ENCODE peak calls at places on chromosomes 6 and 20, in nine cellular contexts. One of them, this sample, is unnamed.

GRCh38 chr6:167998206-167998605 is 735 bp downstream of the KIF25 start:
- DNase-seq in heart right ventricle: no peak
- DNase-seq in GM12865: no peak
- DNase-seq in glutamatergic neuron: no peak
- DNase-seq in GM20000: no peak
- DNase-seq in PC-9: no peak
- DNase-seq in fibroblast of mammary gland: peak
- DNase-seq in cardiac fibroblast: no peak
- DNase-seq in CD8-positive, alpha-beta T cell: no peak
- DNase-seq in this sample: no peak

GRCh38 chr20:24934716-24935115 is 14.4 kb upstream of the CST7 start:
- DNase-seq in heart right ventricle: no peak
- DNase-seq in GM12865: no peak
- DNase-seq in glutamatergic neuron: no peak
- DNase-seq in GM20000: no peak
- DNase-seq in PC-9: no peak
- DNase-seq in fibroblast of mammary gland: no peak
- DNase-seq in cardiac fibroblast: no peak
- DNase-seq in CD8-positive, alpha-beta T cell: no peak
- DNase-seq in this sample: no peak

GRCh38 chr20:44585042-44585968 is 2.9 kb downstream of the PKIG start:
- DNase-seq in heart right ventricle: no peak
- DNase-seq in GM12865: peak
- DNase-seq in glutamatergic neuron: no peak
- DNase-seq in GM20000: no peak
- DNase-seq in PC-9: no peak
- DNase-seq in fibroblast of mammary gland: no peak
- DNase-seq in cardiac fibroblast: no peak
- DNase-seq in CD8-positive, alpha-beta T cell: no peak
- DNase-seq in this sample: no peak

GRCh38 chr6:1029196-1029595 is 282.7 kb upstream of the FOXQ1 start:
- DNase-seq in heart right ventricle: no peak
- DNase-seq in GM12865: no peak
- DNase-seq in glutamatergic neuron: peak
- DNase-seq in GM20000: no peak
- DNase-seq in PC-9: no peak
- DNase-seq in fibroblast of mammary gland: no peak
- DNase-seq in cardiac fibroblast: no peak
- DNase-seq in CD8-positive, alpha-beta T cell: no peak
- DNase-seq in this sample: no peak

GRCh38 chr6:99151634-99152344 is 197.7 kb downstream of the FAXC start:
- DNase-seq in heart right ventricle: peak
- DNase-seq in GM12865: peak
- DNase-seq in glutamatergic neuron: peak
- DNase-seq in GM20000: peak
- DNase-seq in PC-9: no peak
- DNase-seq in fibroblast of mammary gland: peak
- DNase-seq in cardiac fibroblast: peak
- DNase-seq in CD8-positive, alpha-beta T cell: no peak
- DNase-seq in this sample: no peak

GRCh38 chr20:38229376-38230252 is 30.9 kb downstream of the KIAA1755 start:
- DNase-seq in heart right ventricle: no peak
- DNase-seq in GM12865: peak
- DNase-seq in glutamatergic neuron: no peak
- DNase-seq in GM20000: peak
- DNase-seq in PC-9: peak
- DNase-seq in fibroblast of mammary gland: peak
- DNase-seq in cardiac fibroblast: peak
- DNase-seq in CD8-positive, alpha-beta T cell: no peak
- DNase-seq in this sample: no peak

GRCh38 chr20:14775778-14776177 is 438.4 kb upstream of the FLRT3 start:
- DNase-seq in heart right ventricle: no peak
- DNase-seq in GM12865: no peak
- DNase-seq in glutamatergic neuron: no peak
- DNase-seq in GM20000: no peak
- DNase-seq in PC-9: peak
- DNase-seq in fibroblast of mammary gland: peak
- DNase-seq in cardiac fibroblast: peak
- DNase-seq in CD8-positive, alpha-beta T cell: no peak
- DNase-seq in this sample: no peak

GRCh38 chr6:33905081-33905609 is 101.3 kb upstream of the MLN start:
- DNase-seq in heart right ventricle: no peak
- DNase-seq in GM12865: peak
- DNase-seq in glutamatergic neuron: no peak
- DNase-seq in GM20000: no peak
- DNase-seq in PC-9: no peak
- DNase-seq in fibroblast of mammary gland: no peak
- DNase-seq in cardiac fibroblast: no peak
- DNase-seq in CD8-positive, alpha-beta T cell: peak
- DNase-seq in this sample: no peak

DNA sequence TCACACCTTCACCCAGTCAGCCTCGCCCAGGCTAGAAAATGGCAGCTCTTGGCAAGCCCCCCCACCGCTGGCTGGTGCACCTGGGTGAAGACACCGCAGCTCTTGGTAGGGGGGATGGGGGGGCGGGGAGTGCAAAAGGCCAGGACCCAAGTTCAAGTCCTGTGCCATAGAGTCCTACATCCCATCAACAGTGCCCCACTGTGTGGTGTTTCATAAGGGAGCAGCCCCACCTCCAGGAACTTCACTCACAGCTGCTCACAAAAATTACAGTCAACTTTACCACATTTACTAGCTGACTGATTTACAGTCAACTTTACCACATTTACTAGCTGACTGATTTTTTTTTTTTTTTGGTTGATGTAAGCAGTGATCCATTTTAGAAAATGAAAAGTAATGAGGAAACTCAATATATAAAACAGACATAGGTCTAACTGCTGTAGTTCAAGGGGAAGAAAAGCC is 209.0 kb upstream of the SNX9 start:
- DNase-seq in heart right ventricle: no peak
- DNase-seq in GM12865: no peak
- DNase-seq in glutamatergic neuron: no peak
- DNase-seq in GM20000: no peak
- DNase-seq in PC-9: peak
- DNase-seq in fibroblast of mammary gland: peak
- DNase-seq in cardiac fibroblast: no peak
- DNase-seq in CD8-positive, alpha-beta T cell: no peak
- DNase-seq in this sample: no peak
- TF ChIP-seq CTCF in heart right ventricle: no peak
- TF ChIP-seq CTCF in GM12865: no peak
- TF ChIP-seq CTCF in glutamatergic neuron: no peak
- TF ChIP-seq CTCF in GM20000: no peak
- TF ChIP-seq CTCF in PC-9: peak
- TF ChIP-seq CTCF in fibroblast of mammary gland: no peak
- TF ChIP-seq CTCF in cardiac fibroblast: no peak
- TF ChIP-seq CTCF in CD8-positive, alpha-beta T cell: no peak
- TF ChIP-seq CTCF in this sample: no peak

GRCh38 chr6:119626884-119627619 is 277.5 kb upstream of the MAN1A1 start:
- DNase-seq in heart right ventricle: no peak
- DNase-seq in GM12865: no peak
- DNase-seq in glutamatergic neuron: no peak
- DNase-seq in GM20000: no peak
- DNase-seq in PC-9: peak
- DNase-seq in fibroblast of mammary gland: no peak
- DNase-seq in cardiac fibroblast: no peak
- DNase-seq in CD8-positive, alpha-beta T cell: no peak
- DNase-seq in this sample: no peak

GRCh38 chr6:119633461-119633860 is 283.9 kb upstream of the MAN1A1 start:
- DNase-seq in heart right ventricle: no peak
- DNase-seq in GM12865: no peak
- DNase-seq in glutamatergic neuron: no peak
- DNase-seq in GM20000: no peak
- DNase-seq in PC-9: no peak
- DNase-seq in fibroblast of mammary gland: no peak
- DNase-seq in cardiac fibroblast: no peak
- DNase-seq in CD8-positive, alpha-beta T cell: no peak
- DNase-seq in this sample: no peak

GRCh38 chr6:119628691-119629621 is 279.4 kb upstream of the MAN1A1 start:
- DNase-seq in heart right ventricle: no peak
- DNase-seq in GM12865: no peak
- DNase-seq in glutamatergic neuron: no peak
- DNase-seq in GM20000: no peak
- DNase-seq in PC-9: no peak
- DNase-seq in fibroblast of mammary gland: no peak
- DNase-seq in cardiac fibroblast: no peak
- DNase-seq in CD8-positive, alpha-beta T cell: no peak
- DNase-seq in this sample: no peak

GRCh38 chr6:119630561-119631192 is 281.1 kb upstream of the MAN1A1 start:
- DNase-seq in heart right ventricle: no peak
- DNase-seq in GM12865: no peak
- DNase-seq in glutamatergic neuron: no peak
- DNase-seq in GM20000: no peak
- DNase-seq in PC-9: no peak
- DNase-seq in fibroblast of mammary gland: no peak
- DNase-seq in cardiac fibroblast: no peak
- DNase-seq in CD8-positive, alpha-beta T cell: no peak
- DNase-seq in this sample: no peak

DNA sequence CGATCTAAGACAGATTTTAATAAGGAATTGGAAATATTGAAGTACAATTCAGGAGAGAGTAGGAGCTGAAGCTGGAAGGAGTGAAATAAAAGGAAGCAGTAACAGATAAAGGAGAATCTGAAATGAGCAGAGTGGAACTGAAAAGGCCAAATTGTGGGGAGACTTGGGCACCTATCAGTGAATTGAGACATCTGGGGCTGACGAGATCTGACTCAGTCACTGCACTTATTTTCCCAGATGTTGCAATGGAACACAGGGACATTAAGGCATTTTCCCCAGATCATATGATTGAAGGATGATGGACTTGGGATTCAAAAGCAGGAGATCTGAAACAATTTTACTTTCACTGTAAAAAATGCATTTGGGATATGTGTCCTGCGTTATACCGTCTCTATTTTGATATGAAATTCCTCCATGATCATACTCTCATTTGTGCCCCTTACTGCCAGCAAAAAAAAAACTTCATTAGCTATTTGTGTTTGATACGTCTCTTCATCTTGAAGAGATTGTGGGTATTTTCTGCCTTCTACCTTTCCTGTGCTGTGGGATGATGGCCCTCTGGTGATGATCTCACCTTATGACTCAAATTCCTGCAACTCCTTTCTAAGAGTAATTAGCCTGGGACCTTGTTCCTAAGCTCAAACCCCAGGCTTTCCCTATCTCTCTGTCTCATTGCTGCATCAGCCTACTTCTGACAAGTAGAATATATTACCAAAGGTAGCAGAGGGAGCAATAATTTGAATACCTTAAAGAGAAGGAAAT is 278.5 kb upstream of the MAN1A1 start:
- DNase-seq in heart right ventricle: no peak
- DNase-seq in GM12865: no peak
- DNase-seq in glutamatergic neuron: no peak
- DNase-seq in GM20000: no peak
- DNase-seq in PC-9: peak
- DNase-seq in fibroblast of mammary gland: peak
- DNase-seq in cardiac fibroblast: peak
- DNase-seq in CD8-positive, alpha-beta T cell: no peak
- DNase-seq in this sample: no peak
- TF ChIP-seq CTCF in heart right ventricle: no peak
- TF ChIP-seq CTCF in GM12865: no peak
- TF ChIP-seq CTCF in glutamatergic neuron: no peak
- TF ChIP-seq CTCF in GM20000: no peak
- TF ChIP-seq CTCF in PC-9: no peak
- TF ChIP-seq CTCF in fibroblast of mammary gland: no peak
- TF ChIP-seq CTCF in cardiac fibroblast: no peak
- TF ChIP-seq CTCF in CD8-positive, alpha-beta T cell: no peak
- TF ChIP-seq CTCF in this sample: no peak

DNA sequence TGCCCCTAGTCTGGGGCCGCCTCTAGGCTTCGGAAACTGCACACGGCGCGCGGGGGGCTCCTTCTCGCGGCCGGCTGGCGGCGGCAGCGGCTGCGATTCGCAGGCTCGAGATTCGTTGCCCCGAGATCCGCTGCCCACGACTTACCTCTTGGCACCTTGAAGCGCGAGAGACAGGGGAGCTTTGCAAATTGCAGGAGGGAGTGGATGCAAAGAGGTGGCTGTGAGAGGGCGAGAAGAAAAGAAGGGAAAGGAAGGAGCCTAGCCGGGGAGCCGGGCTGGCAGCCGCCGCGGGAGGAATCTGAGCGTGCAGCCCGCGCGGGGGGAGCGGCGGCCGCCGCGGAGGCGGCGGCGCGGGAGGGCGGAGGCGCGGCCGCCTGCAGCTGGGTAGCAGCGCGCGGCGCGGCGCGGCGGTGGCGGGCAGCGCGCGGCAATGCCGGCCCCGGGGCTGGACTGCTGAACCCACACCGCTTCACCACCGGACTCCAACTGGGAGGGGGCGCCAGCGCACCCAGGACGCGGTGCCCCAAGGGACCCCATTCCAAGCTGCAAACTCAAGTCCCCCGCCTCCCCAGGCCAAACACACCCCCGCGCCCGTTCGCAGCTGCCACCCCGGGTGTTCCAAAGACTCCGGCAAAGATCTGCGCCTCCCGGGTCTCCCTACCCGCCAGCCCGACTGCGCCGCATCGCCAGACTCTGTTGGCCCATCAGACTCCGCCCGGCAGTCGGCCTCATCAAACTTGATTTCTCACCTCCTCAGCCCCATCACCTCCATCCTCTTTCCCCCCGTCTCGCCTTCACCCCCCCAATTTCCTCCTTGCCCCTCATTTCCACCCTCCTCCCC is 44.2 kb upstream of the SUPT3H start:
- DNase-seq in heart right ventricle: peak
- DNase-seq in GM12865: no peak
- DNase-seq in glutamatergic neuron: peak
- DNase-seq in GM20000: peak
- DNase-seq in PC-9: peak
- DNase-seq in fibroblast of mammary gland: peak
- DNase-seq in cardiac fibroblast: peak
- DNase-seq in CD8-positive, alpha-beta T cell: peak
- DNase-seq in this sample: peak
- TF ChIP-seq CTCF in heart right ventricle: no peak
- TF ChIP-seq CTCF in GM12865: no peak
- TF ChIP-seq CTCF in glutamatergic neuron: no peak
- TF ChIP-seq CTCF in GM20000: no peak
- TF ChIP-seq CTCF in PC-9: peak
- TF ChIP-seq CTCF in fibroblast of mammary gland: no peak
- TF ChIP-seq CTCF in cardiac fibroblast: peak
- TF ChIP-seq CTCF in CD8-positive, alpha-beta T cell: no peak
- TF ChIP-seq CTCF in this sample: no peak

GRCh38 chr6:137919512-137919823 is 52.4 kb downstream of the TNFAIP3 start:
- DNase-seq in heart right ventricle: no peak
- DNase-seq in GM12865: no peak
- DNase-seq in glutamatergic neuron: no peak
- DNase-seq in GM20000: no peak
- DNase-seq in PC-9: no peak
- DNase-seq in fibroblast of mammary gland: no peak
- DNase-seq in cardiac fibroblast: no peak
- DNase-seq in CD8-positive, alpha-beta T cell: no peak
- DNase-seq in this sample: no peak

GRCh38 chr6:137919837-137920304 is 52.8 kb downstream of the TNFAIP3 start:
- DNase-seq in heart right ventricle: no peak
- DNase-seq in GM12865: no peak
- DNase-seq in glutamatergic neuron: no peak
- DNase-seq in GM20000: no peak
- DNase-seq in PC-9: no peak
- DNase-seq in fibroblast of mammary gland: no peak
- DNase-seq in cardiac fibroblast: no peak
- DNase-seq in CD8-positive, alpha-beta T cell: no peak
- DNase-seq in this sample: no peak

GRCh38 chr6:137923866-137924616 is 57.0 kb downstream of the TNFAIP3 start:
- DNase-seq in heart right ventricle: no peak
- DNase-seq in GM12865: no peak
- DNase-seq in glutamatergic neuron: no peak
- DNase-seq in GM20000: no peak
- DNase-seq in PC-9: peak
- DNase-seq in fibroblast of mammary gland: peak
- DNase-seq in cardiac fibroblast: no peak
- DNase-seq in CD8-positive, alpha-beta T cell: no peak
- DNase-seq in this sample: no peak

GRCh38 chr6:137920331-137920730 is 53.3 kb downstream of the TNFAIP3 start:
- DNase-seq in heart right ventricle: no peak
- DNase-seq in GM12865: peak
- DNase-seq in glutamatergic neuron: no peak
- DNase-seq in GM20000: no peak
- DNase-seq in PC-9: no peak
- DNase-seq in fibroblast of mammary gland: no peak
- DNase-seq in cardiac fibroblast: no peak
- DNase-seq in CD8-positive, alpha-beta T cell: no peak
- DNase-seq in this sample: no peak

DNA sequence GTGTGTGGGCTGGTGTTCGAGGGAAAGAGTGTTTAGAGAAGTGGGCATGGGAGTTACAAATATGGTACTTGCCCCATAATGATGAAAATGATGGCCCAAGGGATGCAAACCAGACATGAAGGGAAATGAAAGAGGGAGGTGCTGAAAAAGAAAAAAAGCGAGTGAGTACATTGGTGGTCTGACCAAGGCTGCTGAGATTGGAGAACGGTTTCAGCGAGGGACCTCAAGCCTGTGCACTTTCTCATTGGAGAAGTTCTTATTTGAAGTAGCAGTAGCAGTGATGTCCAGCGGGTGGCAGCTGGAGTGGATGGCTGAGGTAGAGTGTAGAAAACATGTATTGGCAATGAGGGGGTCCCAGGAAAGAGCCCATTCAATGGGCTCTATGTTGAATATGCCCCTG is 54.8 kb downstream of the TNFAIP3 start:
- DNase-seq in heart right ventricle: no peak
- DNase-seq in GM12865: peak
- DNase-seq in glutamatergic neuron: no peak
- DNase-seq in GM20000: no peak
- DNase-seq in PC-9: no peak
- DNase-seq in fibroblast of mammary gland: no peak
- DNase-seq in cardiac fibroblast: no peak
- DNase-seq in CD8-positive, alpha-beta T cell: no peak
- DNase-seq in this sample: no peak
- TF ChIP-seq CTCF in heart right ventricle: peak
- TF ChIP-seq CTCF in GM12865: no peak
- TF ChIP-seq CTCF in glutamatergic neuron: no peak
- TF ChIP-seq CTCF in GM20000: no peak
- TF ChIP-seq CTCF in PC-9: no peak
- TF ChIP-seq CTCF in fibroblast of mammary gland: no peak
- TF ChIP-seq CTCF in cardiac fibroblast: peak
- TF ChIP-seq CTCF in CD8-positive, alpha-beta T cell: no peak
- TF ChIP-seq CTCF in this sample: no peak

This sample was measured in tibial artery.